ENCODE peak calls at places on chromosomes 3 and 15, in nine cellular contexts. K is NT2/D1, X is IMR-90, G is fibroblast of lung, D is HCT116, Y is astrocyte, T is endodermal cell, C is neural progenitor cell, E is H9. W is an unnamed sample.

GRCh38 chr3:194306109-194306686 is 44.9 kb downstream of the CPN2 start:
- DNase-seq in T (peak), X (no peak), D (no peak), G (no peak), C (no peak), Y (no peak), E (peak), K (no peak), W (peak)

GRCh38 chr3:40584625-40585189 is 59.9 kb downstream of the ZNF621 start:
- DNase-seq in C (peak), D (peak), E (peak), X (peak), Y (peak), K (peak), G (peak), T (peak), W (peak)

GRCh38 chr3:136728434-136728833 is 23.7 kb downstream of the STAG1 start:
- DNase-seq in X (no peak), K (no peak), C (no peak), Y (no peak), D (no peak), T (no peak), G (peak), E (no peak), W (no peak)

GRCh38 chr15:32036972-32037371 is 6.7 kb downstream of the CHRNA7 start:
- DNase-seq in D (no peak), G (no peak), K (no peak), C (no peak), E (no peak), X (no peak), T (no peak), Y (no peak), W (no peak)

GRCh38 chr3:60555704-60556340 is 695.4 kb downstream of the FHIT start:
- DNase-seq in D (no peak), X (peak), C (peak), G (peak), Y (peak), T (peak), E (peak), K (peak), W (no peak)

GRCh38 chr3:76585794-76586392 is 454.0 kb upstream of the ROBO2 start:
- DNase-seq in Y (no peak), D (no peak), G (peak), E (no peak), K (no peak), C (peak), X (peak), T (no peak), W (no peak)

GRCh38 chr3:187165144-187165543 is 25.8 kb upstream of the RPL39L start:
- DNase-seq in X (peak), T (peak), K (peak), C (peak), D (peak), Y (peak), G (peak), E (peak), W (peak)

GRCh38 chr15:101413239-101413638 is 76.3 kb downstream of the PCSK6 start:
- DNase-seq in K (no peak), E (no peak), G (no peak), D (no peak), C (no peak), X (no peak), T (no peak), Y (no peak), W (no peak)

GRCh38 chr3:32281570-32282106 is 43.2 kb downstream of the CMTM8 start:
- DNase-seq in Y (no peak), T (no peak), K (no peak), X (no peak), G (no peak), E (no peak), D (no peak), C (no peak), W (no peak)

GRCh38 chr3:182235504-182235903 is 523.8 kb downstream of the SOX2 start:
- DNase-seq in T (no peak), K (no peak), X (no peak), E (no peak), C (no peak), G (no peak), Y (no peak), D (no peak), W (no peak)

GRCh38 chr15:83653639-83654378 is at the start of gene ADAMTSL3:
- DNase-seq in D (no peak), G (peak), Y (peak), K (peak), X (no peak), E (peak), C (peak), T (peak), W (no peak)

GRCh38 chr3:901953-902778 is 190.7 kb upstream of the CNTN6 start:
- DNase-seq in T (no peak), D (no peak), C (no peak), K (no peak), X (no peak), G (peak), Y (no peak), E (no peak), W (peak)

GRCh38 chr15:39631357-39631756 is 50.5 kb downstream of the THBS1 start:
- DNase-seq in D (no peak), C (no peak), T (no peak), G (no peak), E (no peak), Y (peak), K (no peak), X (peak), W (no peak)

GRCh38 chr3:41299036-41299435 is 99.7 kb downstream of the CTNNB1 start:
- DNase-seq in C (no peak), T (no peak), K (no peak), E (no peak), Y (no peak), D (no peak), G (no peak), X (no peak), W (no peak)

GRCh38 chr15:85618956-85619491 is 175.7 kb downstream of the KLHL25 start:
- DNase-seq in E (peak), D (no peak), X (peak), K (peak), T (peak), Y (peak), C (peak), G (peak), W (peak)

GRCh38 chr3:160012108-160012507 is 23.5 kb downstream of the IL12A start:
- DNase-seq in X (no peak), C (no peak), T (no peak), E (no peak), D (no peak), Y (no peak), G (no peak), K (no peak), W (no peak)

GRCh38 chr15:43795197-43795596 is 3.1 kb downstream of the SERF2 start:
- DNase-seq in X (no peak), C (no peak), D (no peak), T (no peak), K (no peak), E (no peak), Y (no peak), G (no peak), W (no peak)

GRCh38 chr15:43793647-43794046 is 1.5 kb downstream of the SERF2 start:
- DNase-seq in X (no peak), K (no peak), T (no peak), D (no peak), E (no peak), Y (no peak), G (no peak), C (no peak), W (no peak)

GRCh38 chr15:43791993-43792760 is at the start of gene SERF2:
- DNase-seq in T (peak), Y (peak), C (peak), E (peak), D (peak), X (peak), K (peak), G (peak), W (peak)

GRCh38 chr15:43794269-43795037 is 2.3 kb downstream of the SERF2 start:
- DNase-seq in K (no peak), G (peak), C (no peak), X (peak), T (no peak), D (no peak), Y (peak), E (no peak), W (peak)

DNA sequence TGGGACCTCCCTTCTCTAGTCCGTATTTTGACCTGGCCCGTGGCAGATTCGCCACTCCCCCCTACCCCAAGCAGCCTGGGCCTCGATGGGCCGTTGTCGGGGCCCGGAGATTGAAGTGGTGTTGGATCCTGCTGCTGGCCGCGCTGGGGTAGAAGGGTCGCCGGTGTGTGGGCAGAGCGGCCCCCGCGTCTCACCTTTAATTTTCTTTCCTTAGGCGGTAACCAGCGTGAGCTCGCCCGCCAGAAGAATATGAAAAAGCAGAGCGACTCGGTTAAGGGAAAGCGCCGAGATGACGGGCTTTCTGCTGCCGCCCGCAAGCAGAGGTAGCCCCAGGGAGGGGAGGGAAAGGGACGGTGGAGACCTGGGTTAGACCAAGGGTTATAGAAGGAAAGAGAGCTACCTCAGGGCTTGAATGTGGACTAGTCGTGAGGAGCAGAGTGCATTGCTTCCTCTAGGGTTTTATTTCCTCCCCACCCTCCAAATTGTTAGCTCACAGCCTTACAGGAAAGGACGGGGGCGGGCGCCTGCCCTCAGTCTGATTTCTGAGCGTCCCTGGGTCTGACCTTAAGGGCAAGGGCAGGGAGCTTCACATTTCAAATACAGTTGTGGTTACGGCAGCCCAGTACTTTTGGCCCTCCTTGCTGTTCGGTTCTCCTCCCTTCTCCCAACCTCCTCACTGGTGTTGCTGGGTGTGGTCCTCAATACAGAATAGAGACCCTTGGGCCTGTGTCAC is 807 bp downstream of the SERF2 start:
- DNase-seq in G (no peak), E (no peak), T (no peak), Y (no peak), C (peak), K (no peak), D (no peak), X (peak), W (peak)
- H3K9ac ChIP-seq in G (peak), E (peak), T (peak), Y (peak), C (peak), K (peak), D (peak), X (peak), W (peak)

GRCh38 chr3:155404486-155404885 is 111.0 kb upstream of the STRIT1 start:
- DNase-seq in D (no peak), G (no peak), Y (no peak), K (no peak), C (no peak), T (no peak), E (no peak), X (no peak), W (no peak)
- H3K9ac ChIP-seq in D (no peak), G (no peak), Y (no peak), K (no peak), C (no peak), T (no peak), E (no peak), X (no peak), W (no peak)

GRCh38 chr3:78846688-78847087 is 921.1 kb downstream of the ROBO1 start:
- DNase-seq in X (peak), T (no peak), G (peak), Y (peak), D (no peak), C (no peak), E (no peak), K (no peak), W (peak)

GRCh38 chr3:78847203-78847602 is 920.6 kb downstream of the ROBO1 start:
- DNase-seq in C (no peak), K (no peak), E (no peak), Y (no peak), X (no peak), D (no peak), T (no peak), G (no peak), W (no peak)

GRCh38 chr3:78845605-78846004 is 922.2 kb downstream of the ROBO1 start:
- DNase-seq in K (no peak), X (no peak), D (no peak), E (no peak), T (no peak), G (no peak), Y (no peak), C (no peak), W (no peak)

GRCh38 chr3:78847603-78848002 is 920.2 kb downstream of the ROBO1 start:
- DNase-seq in Y (no peak), T (no peak), X (no peak), D (no peak), G (no peak), K (no peak), C (no peak), E (no peak), W (no peak)

GRCh38 chr3:78844307-78844706 is 923.5 kb downstream of the ROBO1 start:
- DNase-seq in G (no peak), C (no peak), E (no peak), K (no peak), Y (no peak), T (no peak), D (no peak), X (no peak), W (no peak)
- H3K9ac ChIP-seq in G (no peak), C (no peak), E (no peak), K (no peak), Y (no peak), T (no peak), D (no peak), X (no peak), W (no peak)

GRCh38 chr3:138705675-138706074 is 97.1 kb downstream of the FAIM start:
- DNase-seq in C (no peak), X (no peak), K (no peak), E (no peak), T (no peak), D (no peak), Y (no peak), G (no peak), W (no peak)
- H3K9ac ChIP-seq in C (no peak), X (no peak), K (no peak), E (no peak), T (no peak), D (no peak), Y (no peak), G (no peak), W (no peak)

DNA sequence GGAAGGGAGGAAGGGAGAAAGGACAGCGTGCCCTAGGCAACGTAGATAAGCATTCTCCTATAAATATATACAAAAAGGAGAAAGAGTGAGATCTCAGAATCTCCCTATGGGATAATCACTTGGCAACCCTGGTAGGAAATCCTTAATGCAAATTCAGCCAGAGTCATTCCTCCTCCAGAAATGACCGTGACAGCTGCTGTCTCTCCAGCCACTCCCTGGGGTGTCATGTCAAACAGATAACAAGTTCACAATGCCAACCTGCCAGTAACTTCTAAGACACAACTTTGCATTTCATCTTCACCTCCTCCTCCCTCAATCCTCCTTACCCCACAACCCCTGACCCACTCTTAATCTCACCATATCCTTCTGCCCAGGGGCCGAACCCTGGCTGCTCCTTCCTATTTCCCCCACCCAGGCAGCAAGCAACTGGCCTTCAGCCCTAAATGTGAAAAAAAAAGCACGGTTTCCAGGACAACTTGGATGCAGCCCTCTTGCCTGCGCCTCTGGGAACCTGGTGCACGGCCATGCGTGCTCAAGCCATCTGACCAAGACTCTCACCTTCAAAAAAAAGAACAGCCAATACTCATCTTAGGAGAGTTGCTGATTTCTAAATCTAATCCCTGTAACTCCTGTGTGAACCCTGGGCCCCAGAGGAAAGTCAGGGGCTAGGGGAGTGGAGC is 166.0 kb downstream of the NTRK3 start:
- DNase-seq in E (no peak), D (no peak), Y (no peak), C (no peak), G (no peak), T (peak), K (no peak), X (no peak), W (no peak)
- H3K9ac ChIP-seq in E (no peak), D (no peak), Y (no peak), C (no peak), G (no peak), T (peak), K (no peak), X (no peak), W (no peak)

DNA sequence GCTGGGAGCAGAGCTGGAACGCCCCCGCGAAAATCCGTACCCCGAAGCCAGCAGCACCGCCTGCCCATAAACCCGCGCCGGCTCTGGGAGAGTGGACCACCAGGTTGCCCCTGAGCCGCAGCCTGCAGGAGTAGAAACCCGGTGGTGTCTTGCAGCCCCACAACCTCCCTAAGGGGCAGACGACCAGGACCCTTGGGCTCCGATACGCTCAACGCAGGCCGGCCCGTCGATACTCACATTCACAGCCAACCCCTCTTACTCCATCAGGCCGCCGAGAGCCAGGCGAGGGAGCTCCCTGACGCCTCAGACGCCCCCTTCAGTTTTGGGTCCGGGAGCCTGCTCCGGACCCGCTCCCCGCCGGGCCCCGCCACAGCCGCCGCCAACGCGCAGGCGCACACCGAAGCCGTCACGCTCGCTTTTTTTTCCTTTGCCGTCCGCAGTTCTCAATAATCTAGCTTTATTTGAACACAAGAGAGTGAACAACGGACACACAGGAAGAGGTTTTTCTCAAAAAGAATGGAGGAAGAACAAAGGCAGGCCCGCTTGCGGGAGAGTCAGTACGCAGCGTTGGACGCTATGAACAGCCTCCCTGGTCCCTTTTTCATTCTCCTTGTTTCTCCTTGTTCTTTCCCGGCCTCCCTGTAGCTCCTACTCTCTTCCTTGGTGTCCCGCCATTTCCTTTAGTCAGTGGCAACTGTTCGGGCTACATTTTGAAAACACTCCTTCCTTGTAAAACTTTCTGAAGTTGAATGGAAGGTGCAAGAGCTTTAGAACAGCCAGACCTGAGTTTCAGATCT is at the start of gene ZNF106:
- DNase-seq in T (peak), D (peak), G (peak), Y (peak), K (peak), X (peak), E (peak), C (peak), W (peak)
- H3K9ac ChIP-seq in T (peak), D (peak), G (peak), Y (peak), K (peak), X (peak), E (peak), C (peak), W (peak)

GRCh38 chr3:30650348-30650995 is 44.1 kb downstream of the TGFBR2 start:
- DNase-seq in E (no peak), T (no peak), G (no peak), X (no peak), D (no peak), C (no peak), Y (no peak), K (no peak), W (no peak)

GRCh38 chr3:30646181-30646876 is 39.9 kb downstream of the TGFBR2 start:
- DNase-seq in G (peak), T (no peak), E (no peak), C (no peak), Y (no peak), D (no peak), K (no peak), X (no peak), W (no peak)

GRCh38 chr3:30649572-30650310 is 43.3 kb downstream of the TGFBR2 start:
- DNase-seq in Y (peak), G (peak), X (peak), T (no peak), E (no peak), C (no peak), K (no peak), D (no peak), W (no peak)

GRCh38 chr3:30646961-30647752 is 40.8 kb downstream of the TGFBR2 start:
- DNase-seq in Y (no peak), T (no peak), K (no peak), D (no peak), X (no peak), G (no peak), C (no peak), E (no peak), W (no peak)

DNA sequence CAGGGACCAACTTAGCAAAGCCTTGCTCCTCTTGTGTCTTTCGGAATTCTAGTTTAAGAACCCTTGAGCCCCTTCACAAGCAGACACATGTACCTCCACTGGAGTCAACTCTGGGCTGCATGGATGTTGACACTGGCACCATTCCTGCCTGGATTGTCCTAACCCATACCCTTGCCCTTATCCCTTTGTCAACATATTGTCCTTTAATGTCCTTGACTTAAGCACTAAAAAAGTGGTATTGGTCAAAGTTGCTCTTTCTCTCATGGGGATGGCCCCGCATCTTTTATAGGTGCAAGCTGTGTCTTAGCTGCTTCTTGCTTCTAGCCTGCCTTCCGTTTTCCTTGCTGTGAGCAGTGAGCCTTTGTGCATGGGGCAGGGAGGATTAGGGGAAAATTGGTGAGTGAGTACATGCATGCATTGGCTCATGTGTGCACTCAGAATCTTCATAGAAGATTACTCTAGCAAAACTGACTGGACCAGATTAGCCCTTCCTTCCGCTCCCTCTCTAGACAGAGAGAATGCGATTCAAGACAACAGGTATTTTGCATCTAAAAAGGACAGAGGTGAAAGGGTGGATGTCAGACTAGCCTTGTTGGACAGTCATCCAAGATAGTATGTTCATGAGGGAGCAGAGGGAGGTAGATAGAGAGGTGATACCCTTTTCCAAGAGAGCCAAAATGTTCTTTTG is 42.4 kb downstream of the TGFBR2 start:
- DNase-seq in D (no peak), X (no peak), T (no peak), G (no peak), K (no peak), E (no peak), C (no peak), Y (no peak), W (no peak)
- H3K9ac ChIP-seq in D (no peak), X (peak), T (no peak), G (no peak), K (no peak), E (no peak), C (no peak), Y (peak), W (no peak)

GRCh38 chr15:67166280-67167009 is 88.0 kb downstream of the AAGAB start:
- DNase-seq in T (no peak), E (no peak), Y (no peak), K (no peak), D (no peak), C (no peak), X (no peak), G (no peak), W (no peak)

GRCh38 chr15:67164811-67165652 is 89.4 kb downstream of the AAGAB start:
- DNase-seq in K (no peak), G (peak), X (peak), D (no peak), C (peak), Y (peak), E (peak), T (peak), W (peak)

GRCh38 chr15:67163180-67163579 is 91.3 kb downstream of the AAGAB start:
- DNase-seq in X (no peak), G (no peak), D (no peak), T (no peak), K (no peak), E (no peak), C (no peak), Y (no peak), W (no peak)

GRCh38 chr15:67165653-67166260 is 88.7 kb downstream of the AAGAB start:
- DNase-seq in T (peak), X (no peak), K (peak), G (no peak), C (peak), Y (peak), D (no peak), E (peak), W (peak)

GRCh38 chr15:67164401-67164791 is 90.1 kb downstream of the AAGAB start:
- DNase-seq in G (no peak), Y (peak), X (no peak), K (no peak), T (no peak), D (no peak), C (no peak), E (no peak), W (peak)
- H3K9ac ChIP-seq in G (peak), Y (peak), X (no peak), K (no peak), T (no peak), D (no peak), C (no peak), E (no peak), W (peak)

W was measured in endothelial cell of umbilical vein.